ENCODE peak calls at places on chromosomes 3 and 15, in seven cellular contexts. C is activated T-cell treated with anti-CD3 and anti-CD28 coated beads, Interleukin-2, amount 50 U/mL, for 72 hours; K is left ventricle myocardium inferior; M is endodermal cell; Z is ovary; H is breast epithelium; D is IMR-90. L is an unnamed sample.

GRCh38 chr3:60229502-60229901 is 1021.8 kb downstream of the FHIT start:
- DNase-seq in C (no peak), K (no peak), M (no peak), Z (no peak), H (no peak), D (no peak), L (no peak)

GRCh38 chr3:127629462-127630403 is 748 bp downstream of the PODXL2 start:
- DNase-seq in C (peak), K (no peak), M (no peak), Z (peak), H (no peak), D (no peak), L (no peak)

GRCh38 chr3:109131276-109131675 is 5.2 kb upstream of the C3orf85 start:
- DNase-seq in C (no peak), K (no peak), M (no peak), Z (no peak), H (no peak), D (no peak), L (no peak)

GRCh38 chr3:27553868-27554540 is 69.8 kb upstream of the SLC4A7 start:
- DNase-seq in C (no peak), K (no peak), M (no peak), Z (no peak), H (no peak), D (peak), L (no peak)

GRCh38 chr3:112425382-112425781 is 73.9 kb downstream of the BTLA start:
- DNase-seq in C (no peak), K (no peak), M (no peak), Z (no peak), H (no peak), D (no peak), L (no peak)

GRCh38 chr3:52831500-52832301 is 1.2 kb upstream of the ITIH4 start:
- DNase-seq in C (no peak), K (no peak), M (no peak), Z (peak), H (peak), D (peak), L (peak)

GRCh38 chr3:79690072-79690471 is 77.7 kb downstream of the ROBO1 start:
- DNase-seq in C (no peak), K (no peak), M (no peak), Z (no peak), H (no peak), D (no peak), L (no peak)

GRCh38 chr15:56019819-56020218 is 26.4 kb upstream of the NEDD4 start:
- DNase-seq in C (no peak), K (no peak), M (no peak), Z (no peak), H (no peak), D (no peak), L (no peak)

GRCh38 chr3:44016818-44017217 is 224.9 kb upstream of the TOPAZ1 start:
- DNase-seq in C (no peak), K (no peak), M (no peak), Z (no peak), H (no peak), D (no peak), L (no peak)